ENCODE peak calls at places on chromosomes 7 and 10, in eight cellular contexts. N is K562, J is stomach, D is GM12878, L is sigmoid colon, F is breast epithelium, T is HCT116, W is transverse colon. E is an unnamed sample.
A peak's percentile ranks its signal among the peaks of the same experiment; 100 is the strongest.

GRCh38 chr10:16930540-16930939 is 113.3 kb upstream of the RSU1 start:
- DNase-seq in F (no peak), T (no peak), J (no peak), D (no peak), W (no peak), L (no peak), N (no peak), E (no peak)

GRCh38 chr10:96720422-96721206 is at the start of gene PIK3AP1:
- DNase-seq in N (peak; percentile 48), L (peak; percentile 67), D (no peak), F (no peak), W (peak; percentile 79), J (peak; percentile 66), T (no peak), E (no peak)

GRCh38 chr10:117718970-117719369 is 176.4 kb downstream of the EMX2 start:
- DNase-seq in D (no peak), L (no peak), F (no peak), J (no peak), W (no peak), N (no peak), T (no peak), E (no peak)

GRCh38 chr7:92754756-92755581 is 81.4 kb downstream of the CDK6 start:
- DNase-seq in J (no peak), F (no peak), W (no peak), T (no peak), L (no peak), N (peak; percentile 50), D (no peak), E (no peak)

GRCh38 chr7:1989049-1989860 is 243.5 kb downstream of the MAD1L1 start:
- DNase-seq in J (no peak), N (no peak), W (no peak), D (no peak), T (no peak), F (no peak), L (no peak), E (no peak)

GRCh38 chr10:24891823-24892222 is 60.6 kb downstream of the PRTFDC1 start:
- DNase-seq in W (no peak), D (no peak), F (no peak), T (peak; percentile 68), L (no peak), J (no peak), N (no peak), E (no peak)

GRCh38 chr10:93580824-93581223 is 14.4 kb downstream of the FFAR4 start:
- DNase-seq in T (no peak), L (no peak), N (no peak), W (no peak), D (no peak), J (no peak), F (no peak), E (no peak)

GRCh38 chr7:142885311-142886230 is at the start of gene TRPV6:
- DNase-seq in J (peak; percentile 88), F (peak; percentile 73), N (no peak), T (peak; percentile 22), D (no peak), L (no peak), W (peak; percentile 59), E (no peak)

GRCh38 chr10:17951868-17952371 is at the start of gene SLC39A12:
- DNase-seq in W (no peak), J (no peak), L (no peak), T (no peak), N (no peak), D (no peak), F (no peak), E (no peak)

GRCh38 chr10:48470115-48470892 is 134.6 kb downstream of the ARHGAP22 start:
- DNase-seq in T (no peak), L (no peak), D (no peak), N (peak; percentile 97), F (peak; percentile 12), W (no peak), J (peak; percentile 18), E (no peak)

DNA sequence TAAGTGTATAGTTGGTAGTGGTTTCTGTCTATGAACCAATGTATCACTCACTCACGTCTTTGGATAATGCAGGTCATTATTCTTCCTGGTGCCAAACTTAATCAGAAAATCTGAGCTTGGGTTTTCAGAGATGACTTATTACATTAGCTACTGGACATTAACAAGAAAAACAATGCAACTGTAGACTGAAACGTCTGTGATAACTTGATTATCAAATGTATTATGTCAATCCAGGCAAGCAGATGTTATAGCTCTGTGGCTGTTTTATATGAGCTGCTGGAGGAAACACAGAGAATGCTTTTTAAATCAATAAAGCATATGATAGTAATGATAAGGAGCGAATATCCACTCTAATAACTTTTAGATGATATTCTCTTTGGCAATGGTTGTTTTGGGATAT is 1124.4 kb downstream of the DNAJB9 start:
- DNase-seq in L (no peak), T (no peak), N (no peak), F (no peak), W (no peak), D (no peak), J (no peak), E (no peak)
- TF ChIP-seq POLR2AphosphoS5 in L (no peak), T (no peak), N (no peak), F (no peak), W (no peak), D (no peak), J (no peak), E (no peak)

GRCh38 chr7:130143334-130143732 is 61.9 kb downstream of the TMEM209 start:
- DNase-seq in D (no peak), W (no peak), N (no peak), T (no peak), J (no peak), F (no peak), L (no peak), E (no peak)
- H3K27ac ChIP-seq in D (no peak overlapping the region), W (peak overlapping the region; percentile 62), N (peak overlapping the region; percentile 66), T (no peak overlapping the region), J (no peak overlapping the region), F (no peak overlapping the region), L (no peak overlapping the region), E (no peak overlapping the region)

DNA sequence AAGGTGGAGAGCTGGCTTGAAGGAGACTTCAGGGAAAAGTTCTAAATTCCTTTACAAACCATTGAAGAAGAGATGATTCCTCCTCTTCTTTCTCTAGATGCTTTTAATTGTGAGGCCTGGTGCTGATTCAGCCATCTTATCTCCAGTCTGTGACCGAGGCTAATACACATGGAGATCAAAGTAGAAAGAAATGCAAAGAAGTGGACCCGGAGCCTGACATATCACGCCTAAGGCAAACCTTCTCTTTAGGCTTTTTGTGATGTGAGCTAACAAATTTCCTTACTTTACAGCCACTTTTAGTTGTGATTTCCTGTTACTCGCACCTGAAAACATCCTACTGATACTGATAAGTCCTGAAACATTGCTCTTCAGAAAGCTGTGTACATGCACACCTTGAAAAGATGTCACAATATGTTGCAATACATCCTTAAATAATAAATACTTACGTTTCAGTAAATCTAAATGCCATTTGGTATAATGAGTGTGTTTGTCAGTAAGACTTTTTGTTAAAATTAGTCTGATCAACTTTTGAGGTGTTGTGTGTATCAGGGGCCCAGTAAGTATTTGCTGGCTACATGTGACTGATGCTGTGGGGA is 192.4 kb downstream of the BAMBI start:
- DNase-seq in N (no peak), L (no peak), T (no peak), F (no peak), D (no peak), J (no peak), W (no peak), E (no peak)
- TF ChIP-seq POLR2AphosphoS5 in N (no peak), L (no peak), T (no peak), F (no peak), D (no peak), J (no peak), W (no peak), E (no peak)

GRCh38 chr10:51092402-51092801 is 18.1 kb downstream of the PRKG1 start:
- DNase-seq in J (peak; percentile 53), T (no peak), L (peak; percentile 94), W (peak; percentile 63), D (no peak), N (no peak), F (no peak), E (no peak)
- H3K27ac ChIP-seq in J (no peak overlapping the region), T (no peak overlapping the region), L (peak overlapping the region; percentile 63), W (peak overlapping the region; percentile 45), D (no peak overlapping the region), N (no peak overlapping the region), F (no peak overlapping the region), E (peak overlapping the region; percentile 39)

GRCh38 chr7:43771567-43771966 is 13.1 kb downstream of the BLVRA start:
- DNase-seq in W (no peak), J (no peak), T (no peak), F (no peak), D (no peak), L (no peak), N (no peak), E (no peak)
- TF ChIP-seq POLR2AphosphoS5 in W (no peak), J (no peak), T (no peak), F (no peak), D (no peak), L (no peak), N (no peak), E (no peak)

GRCh38 chr10:14016011-14016536 is 314.6 kb downstream of the FRMD4A start:
- DNase-seq in T (no peak), W (peak; percentile 40), D (no peak), F (no peak), L (peak; percentile 77), N (no peak), J (no peak), E (no peak)

GRCh38 chr10:14017380-14017943 is 313.3 kb downstream of the FRMD4A start:
- DNase-seq in T (no peak), N (no peak), W (no peak), L (no peak), F (no peak), D (no peak), J (no peak), E (no peak)

GRCh38 chr10:14019983-14020668 is 310.6 kb downstream of the FRMD4A start:
- DNase-seq in W (no peak), T (no peak), D (no peak), N (no peak), J (no peak), L (no peak), F (no peak), E (no peak)

GRCh38 chr10:14014423-14014822 is 316.3 kb downstream of the FRMD4A start:
- DNase-seq in D (no peak), J (no peak), N (no peak), W (no peak), T (no peak), L (no peak), F (no peak), E (no peak)

GRCh38 chr10:14016942-14017341 is 313.8 kb downstream of the FRMD4A start:
- DNase-seq in F (no peak), T (no peak), L (no peak), W (no peak), N (no peak), J (no peak), D (no peak), E (no peak)
- H3K27ac ChIP-seq in F (no peak overlapping the region), T (no peak overlapping the region), L (no peak overlapping the region), W (no peak overlapping the region), N (no peak overlapping the region), J (no peak overlapping the region), D (no peak overlapping the region), E (no peak overlapping the region)

GRCh38 chr7:138755831-138756590 is 41.8 kb upstream of the TMEM213 start:
- DNase-seq in J (no peak), W (no peak), F (no peak), D (no peak), L (no peak), T (no peak), N (no peak), E (no peak)
- TF ChIP-seq POLR2AphosphoS5 in J (no peak), W (no peak), F (no peak), D (no peak), L (no peak), T (no peak), N (no peak), E (no peak)